ENCODE peak calls at places on chromosome 13, in eight cellular contexts. One of them, this sample, is unnamed.

GRCh38 chr13:67048793-67049150 is 181.4 kb downstream of the PCDH9 start:
- DNase-seq in fibroblast of lung: peak; percentile 86
- DNase-seq in left lung: no peak
- DNase-seq in Peyer's patch: no peak
- DNase-seq in tibial nerve: no peak
- DNase-seq in left ventricle myocardium inferior: no peak
- DNase-seq in psoas muscle: no peak
- DNase-seq in K562: no peak
- DNase-seq in this sample: no peak

GRCh38 chr13:59413121-59413520 is 750.6 kb downstream of the DIAPH3 start:
- DNase-seq in fibroblast of lung: peak; percentile 30
- DNase-seq in left lung: no peak
- DNase-seq in Peyer's patch: no peak
- DNase-seq in tibial nerve: no peak
- DNase-seq in left ventricle myocardium inferior: no peak
- DNase-seq in psoas muscle: no peak
- DNase-seq in K562: no peak
- DNase-seq in this sample: no peak

GRCh38 chr13:74794582-74794981 is 660.4 kb upstream of the KLF12 start:
- DNase-seq in fibroblast of lung: no peak
- DNase-seq in left lung: no peak
- DNase-seq in Peyer's patch: no peak
- DNase-seq in tibial nerve: no peak
- DNase-seq in left ventricle myocardium inferior: no peak
- DNase-seq in psoas muscle: no peak
- DNase-seq in K562: no peak
- DNase-seq in this sample: no peak

GRCh38 chr13:38429916-38430315 is 80.3 kb downstream of the UFM1 start:
- DNase-seq in fibroblast of lung: no peak
- DNase-seq in left lung: no peak
- DNase-seq in Peyer's patch: no peak
- DNase-seq in tibial nerve: no peak
- DNase-seq in left ventricle myocardium inferior: no peak
- DNase-seq in psoas muscle: no peak
- DNase-seq in K562: no peak
- DNase-seq in this sample: no peak

GRCh38 chr13:28819046-28819747 is 942 bp upstream of the MTUS2 start:
- DNase-seq in fibroblast of lung: peak; percentile 7
- DNase-seq in left lung: no peak
- DNase-seq in Peyer's patch: no peak
- DNase-seq in tibial nerve: no peak
- DNase-seq in left ventricle myocardium inferior: no peak
- DNase-seq in psoas muscle: no peak
- DNase-seq in K562: peak; percentile 8
- DNase-seq in this sample: peak; percentile 48

GRCh38 chr13:114012141-114012540 is 38.3 kb upstream of the C13orf46 start:
- DNase-seq in fibroblast of lung: no peak
- DNase-seq in left lung: no peak
- DNase-seq in Peyer's patch: no peak
- DNase-seq in tibial nerve: no peak
- DNase-seq in left ventricle myocardium inferior: no peak
- DNase-seq in psoas muscle: no peak
- DNase-seq in K562: no peak
- DNase-seq in this sample: no peak

GRCh38 chr13:33125821-33126570 is 109.8 kb downstream of the KL start:
- DNase-seq in fibroblast of lung: peak; percentile 97
- DNase-seq in left lung: no peak
- DNase-seq in Peyer's patch: peak; percentile 52
- DNase-seq in tibial nerve: peak; percentile 53
- DNase-seq in left ventricle myocardium inferior: peak; percentile 61
- DNase-seq in psoas muscle: peak; percentile 60
- DNase-seq in K562: no peak
- DNase-seq in this sample: no peak

GRCh38 chr13:45315520-45316167 is 25.3 kb downstream of the TPT1 start:
- DNase-seq in fibroblast of lung: no peak
- DNase-seq in left lung: no peak
- DNase-seq in Peyer's patch: no peak
- DNase-seq in tibial nerve: no peak
- DNase-seq in left ventricle myocardium inferior: peak; percentile 43
- DNase-seq in psoas muscle: no peak
- DNase-seq in K562: no peak
- DNase-seq in this sample: no peak

GRCh38 chr13:39196957-39197644 is 158.8 kb downstream of the NHLRC3 start:
- DNase-seq in fibroblast of lung: peak; percentile 1
- DNase-seq in left lung: no peak
- DNase-seq in Peyer's patch: no peak
- DNase-seq in tibial nerve: no peak
- DNase-seq in left ventricle myocardium inferior: no peak
- DNase-seq in psoas muscle: no peak
- DNase-seq in K562: no peak
- DNase-seq in this sample: no peak

GRCh38 chr13:87684850-87685735 is 13.9 kb downstream of the SLITRK5 start:
- DNase-seq in fibroblast of lung: peak; percentile 66
- DNase-seq in left lung: no peak
- DNase-seq in Peyer's patch: no peak
- DNase-seq in tibial nerve: no peak
- DNase-seq in left ventricle myocardium inferior: no peak
- DNase-seq in psoas muscle: no peak
- DNase-seq in K562: no peak
- DNase-seq in this sample: no peak

GRCh38 chr13:98706446-98707110 is 45.9 kb downstream of the SLC15A1 start:
- DNase-seq in fibroblast of lung: peak; percentile 30
- DNase-seq in left lung: no peak
- DNase-seq in Peyer's patch: no peak
- DNase-seq in tibial nerve: no peak
- DNase-seq in left ventricle myocardium inferior: no peak
- DNase-seq in psoas muscle: no peak
- DNase-seq in K562: no peak
- DNase-seq in this sample: no peak

GRCh38 chr13:38636756-38637155 is 50.1 kb upstream of the FREM2 start:
- DNase-seq in fibroblast of lung: no peak
- DNase-seq in left lung: no peak
- DNase-seq in Peyer's patch: no peak
- DNase-seq in tibial nerve: no peak
- DNase-seq in left ventricle myocardium inferior: no peak
- DNase-seq in psoas muscle: no peak
- DNase-seq in K562: no peak
- DNase-seq in this sample: no peak

GRCh38 chr13:114074671-114075315 is 57.6 kb downstream of the RASA3 start:
- DNase-seq in fibroblast of lung: no peak
- DNase-seq in left lung: peak; percentile 27
- DNase-seq in Peyer's patch: peak; percentile 20
- DNase-seq in tibial nerve: peak; percentile 12
- DNase-seq in left ventricle myocardium inferior: no peak
- DNase-seq in psoas muscle: no peak
- DNase-seq in K562: no peak
- DNase-seq in this sample: peak; percentile 29

GRCh38 chr13:34462843-34463242 is 479.2 kb upstream of the NBEA start:
- DNase-seq in fibroblast of lung: peak; percentile 87
- DNase-seq in left lung: no peak
- DNase-seq in Peyer's patch: no peak
- DNase-seq in tibial nerve: no peak
- DNase-seq in left ventricle myocardium inferior: peak; percentile 17
- DNase-seq in psoas muscle: no peak
- DNase-seq in K562: no peak
- DNase-seq in this sample: no peak

GRCh38 chr13:98888222-98888889 is 89.5 kb downstream of the DOCK9 start:
- DNase-seq in fibroblast of lung: no peak
- DNase-seq in left lung: no peak
- DNase-seq in Peyer's patch: no peak
- DNase-seq in tibial nerve: no peak
- DNase-seq in left ventricle myocardium inferior: no peak
- DNase-seq in psoas muscle: no peak
- DNase-seq in K562: no peak
- DNase-seq in this sample: no peak

GRCh38 chr13:103033999-103034398 is 32.2 kb downstream of the SLC10A2 start:
- DNase-seq in fibroblast of lung: no peak
- DNase-seq in left lung: no peak
- DNase-seq in Peyer's patch: no peak
- DNase-seq in tibial nerve: no peak
- DNase-seq in left ventricle myocardium inferior: no peak
- DNase-seq in psoas muscle: no peak
- DNase-seq in K562: no peak
- DNase-seq in this sample: no peak

GRCh38 chr13:109790071-109790470 is 3.7 kb upstream of the IRS2 start:
- DNase-seq in fibroblast of lung: no peak
- DNase-seq in left lung: no peak
- DNase-seq in Peyer's patch: no peak
- DNase-seq in tibial nerve: no peak
- DNase-seq in left ventricle myocardium inferior: no peak
- DNase-seq in psoas muscle: no peak
- DNase-seq in K562: no peak
- DNase-seq in this sample: no peak

GRCh38 chr13:109792416-109793090 is 6.2 kb upstream of the IRS2 start:
- DNase-seq in fibroblast of lung: no peak
- DNase-seq in left lung: no peak
- DNase-seq in Peyer's patch: no peak
- DNase-seq in tibial nerve: no peak
- DNase-seq in left ventricle myocardium inferior: no peak
- DNase-seq in psoas muscle: no peak
- DNase-seq in K562: no peak
- DNase-seq in this sample: no peak

GRCh38 chr13:109790951-109791605 is 4.7 kb upstream of the IRS2 start:
- DNase-seq in fibroblast of lung: peak; percentile 22
- DNase-seq in left lung: no peak
- DNase-seq in Peyer's patch: no peak
- DNase-seq in tibial nerve: no peak
- DNase-seq in left ventricle myocardium inferior: no peak
- DNase-seq in psoas muscle: no peak
- DNase-seq in K562: no peak
- DNase-seq in this sample: peak; percentile 54

GRCh38 chr13:109795021-109795420 is 8.6 kb upstream of the IRS2 start:
- DNase-seq in fibroblast of lung: peak; percentile 35
- DNase-seq in left lung: no peak
- DNase-seq in Peyer's patch: no peak
- DNase-seq in tibial nerve: no peak
- DNase-seq in left ventricle myocardium inferior: no peak
- DNase-seq in psoas muscle: no peak
- DNase-seq in K562: no peak
- DNase-seq in this sample: no peak

DNA sequence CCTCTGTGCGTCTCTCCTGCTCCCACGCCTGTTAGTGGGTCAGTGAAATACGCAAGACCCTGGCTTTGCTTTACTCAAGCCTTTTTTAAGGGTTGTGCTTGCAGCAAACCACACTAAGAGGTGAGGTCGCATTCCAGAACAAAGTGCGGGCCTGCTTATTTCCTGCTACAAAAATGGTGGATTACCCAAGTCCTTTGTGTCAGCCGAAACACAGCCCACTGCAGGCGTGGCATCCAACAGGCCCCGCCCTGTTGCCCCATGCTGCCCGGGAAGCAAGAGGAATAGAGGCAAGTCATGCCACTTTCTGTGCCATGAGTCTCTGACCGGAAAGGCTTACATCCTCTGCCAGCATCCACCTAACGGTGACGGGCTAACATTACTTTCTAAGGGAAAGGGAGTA is 7.7 kb upstream of the IRS2 start:
- DNase-seq in fibroblast of lung: peak; percentile 23
- DNase-seq in left lung: no peak
- DNase-seq in Peyer's patch: no peak
- DNase-seq in tibial nerve: no peak
- DNase-seq in left ventricle myocardium inferior: no peak
- DNase-seq in psoas muscle: no peak
- DNase-seq in K562: no peak
- DNase-seq in this sample: no peak
- TF ChIP-seq CTCF in fibroblast of lung: no peak
- TF ChIP-seq CTCF in left lung: no peak
- TF ChIP-seq CTCF in Peyer's patch: no peak
- TF ChIP-seq CTCF in tibial nerve: no peak
- TF ChIP-seq CTCF in left ventricle myocardium inferior: no peak
- TF ChIP-seq CTCF in psoas muscle: no peak
- TF ChIP-seq CTCF in K562: no peak
- TF ChIP-seq CTCF in this sample: no peak

GRCh38 chr13:110396913-110397379 is 89.9 kb downstream of the COL4A2 start:
- DNase-seq in fibroblast of lung: peak; percentile 100
- DNase-seq in left lung: peak; percentile 80
- DNase-seq in Peyer's patch: no peak
- DNase-seq in tibial nerve: peak; percentile 87
- DNase-seq in left ventricle myocardium inferior: peak; percentile 87
- DNase-seq in psoas muscle: peak; percentile 89
- DNase-seq in K562: no peak
- DNase-seq in this sample: no peak
- H3K27ac ChIP-seq in fibroblast of lung: peak overlapping the region; percentile 93
- H3K27ac ChIP-seq in left lung: peak overlapping the region; percentile 71
- H3K27ac ChIP-seq in Peyer's patch: peak overlapping the region; percentile 83
- H3K27ac ChIP-seq in tibial nerve: peak overlapping the region; percentile 75
- H3K27ac ChIP-seq in left ventricle myocardium inferior: peak overlapping the region; percentile 86
- H3K27ac ChIP-seq in psoas muscle: peak overlapping the region; percentile 73
- H3K27ac ChIP-seq in K562: no peak overlapping the region
- H3K27ac ChIP-seq in this sample: peak overlapping the region; percentile 58

GRCh38 chr13:19622189-19622588 is 11.3 kb upstream of the MPHOSPH8 start:
- DNase-seq in fibroblast of lung: no peak
- DNase-seq in left lung: no peak
- DNase-seq in Peyer's patch: no peak
- DNase-seq in tibial nerve: no peak
- DNase-seq in left ventricle myocardium inferior: no peak
- DNase-seq in psoas muscle: no peak
- DNase-seq in K562: no peak
- DNase-seq in this sample: no peak

DNA sequence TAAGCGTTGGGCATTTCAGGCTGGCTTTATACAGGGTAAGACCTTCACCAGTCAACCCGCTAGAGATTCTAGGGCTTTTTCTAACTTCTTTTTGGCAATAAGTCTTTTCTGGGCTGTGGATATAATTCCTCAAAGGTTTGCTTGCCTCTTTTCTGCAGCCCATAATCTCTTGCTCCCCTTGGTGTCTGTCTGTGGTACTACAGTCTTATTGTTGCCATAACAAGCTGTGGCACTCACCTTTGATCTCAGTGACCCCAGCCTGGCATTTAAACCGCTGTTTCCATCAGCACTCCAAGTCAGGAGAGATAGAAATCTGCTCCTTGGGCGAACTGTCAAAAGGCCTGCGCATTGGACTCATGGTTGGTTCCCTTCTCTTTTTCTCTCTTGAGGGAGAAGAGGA is 14.5 kb upstream of the MPHOSPH8 start:
- DNase-seq in fibroblast of lung: peak; percentile 10
- DNase-seq in left lung: no peak
- DNase-seq in Peyer's patch: no peak
- DNase-seq in tibial nerve: no peak
- DNase-seq in left ventricle myocardium inferior: no peak
- DNase-seq in psoas muscle: no peak
- DNase-seq in K562: peak; percentile 27
- DNase-seq in this sample: no peak
- TF ChIP-seq CTCF in fibroblast of lung: peak; percentile 87
- TF ChIP-seq CTCF in left lung: peak; percentile 37
- TF ChIP-seq CTCF in Peyer's patch: no peak
- TF ChIP-seq CTCF in tibial nerve: peak; percentile 9
- TF ChIP-seq CTCF in left ventricle myocardium inferior: peak; percentile 59
- TF ChIP-seq CTCF in psoas muscle: no peak
- TF ChIP-seq CTCF in K562: peak; percentile 39
- TF ChIP-seq CTCF in this sample: no peak

DNA sequence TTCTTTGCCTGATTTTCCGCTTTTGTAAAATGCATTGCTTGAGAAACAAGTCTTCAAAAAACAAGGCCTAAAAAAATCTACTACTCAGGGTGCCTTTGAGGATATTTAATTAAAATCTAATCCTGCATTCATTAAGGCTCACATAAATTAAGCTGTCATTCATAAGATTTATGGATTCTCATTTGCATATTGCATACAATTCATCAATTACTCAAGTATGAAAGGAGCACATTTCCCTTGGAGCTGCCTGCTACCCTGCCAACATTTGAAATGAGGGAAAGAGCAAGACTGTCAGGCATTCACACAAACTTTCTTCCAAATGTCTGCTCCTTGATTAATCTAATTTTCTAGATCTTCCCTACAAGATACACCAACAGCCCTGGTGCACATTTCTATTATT is 140.0 kb downstream of the DACH1 start:
- DNase-seq in fibroblast of lung: no peak
- DNase-seq in left lung: no peak
- DNase-seq in Peyer's patch: no peak
- DNase-seq in tibial nerve: no peak
- DNase-seq in left ventricle myocardium inferior: no peak
- DNase-seq in psoas muscle: no peak
- DNase-seq in K562: no peak
- DNase-seq in this sample: no peak
- H3K27ac ChIP-seq in fibroblast of lung: no peak overlapping the region
- H3K27ac ChIP-seq in left lung: no peak overlapping the region
- H3K27ac ChIP-seq in Peyer's patch: no peak overlapping the region
- H3K27ac ChIP-seq in tibial nerve: no peak overlapping the region
- H3K27ac ChIP-seq in left ventricle myocardium inferior: no peak overlapping the region
- H3K27ac ChIP-seq in psoas muscle: no peak overlapping the region
- H3K27ac ChIP-seq in K562: no peak overlapping the region
- H3K27ac ChIP-seq in this sample: no peak overlapping the region